ENCODE peak calls at places on chromosomes 11 and 22, in six cellular contexts. One of them, this sample, is unnamed.
A peak's percentile ranks its signal among the peaks of the same experiment; 100 is the strongest.

GRCh38 chr22:46848227-46848626 is 85.8 kb downstream of the TBC1D22A start:
- DNase-seq in activated CD8-positive, alpha-beta memory T cell treated with anti-CD3 and anti-CD28 coated beads for 4 hours: no peak
- DNase-seq in sciatic nerve: no peak
- DNase-seq in breast epithelium: no peak
- DNase-seq in stimulated activated CD4-positive, alpha-beta T cell treated with anti-CD3 and anti-CD28 coated beads, Interleukin-2, amount 100 ng/mL, for 24 hours: no peak
- DNase-seq in MCF 10A: no peak
- DNase-seq in this sample: no peak

GRCh38 chr22:23180301-23180892 is at the start of gene BCR:
- DNase-seq in activated CD8-positive, alpha-beta memory T cell treated with anti-CD3 and anti-CD28 coated beads for 4 hours: no peak
- DNase-seq in sciatic nerve: peak; percentile 84
- DNase-seq in breast epithelium: no peak
- DNase-seq in stimulated activated CD4-positive, alpha-beta T cell treated with anti-CD3 and anti-CD28 coated beads, Interleukin-2, amount 100 ng/mL, for 24 hours: peak; percentile 64
- DNase-seq in MCF 10A: peak; percentile 70
- DNase-seq in this sample: peak; percentile 60

GRCh38 chr11:68997995-68998348 is 15.1 kb downstream of the MRGPRF start:
- DNase-seq in activated CD8-positive, alpha-beta memory T cell treated with anti-CD3 and anti-CD28 coated beads for 4 hours: no peak
- DNase-seq in sciatic nerve: peak; percentile 12
- DNase-seq in breast epithelium: peak; percentile 17
- DNase-seq in stimulated activated CD4-positive, alpha-beta T cell treated with anti-CD3 and anti-CD28 coated beads, Interleukin-2, amount 100 ng/mL, for 24 hours: no peak
- DNase-seq in MCF 10A: no peak
- DNase-seq in this sample: no peak

GRCh38 chr22:22939537-22940368 is 52.1 kb downstream of the IGLL5 start:
- DNase-seq in activated CD8-positive, alpha-beta memory T cell treated with anti-CD3 and anti-CD28 coated beads for 4 hours: no peak
- DNase-seq in sciatic nerve: no peak
- DNase-seq in breast epithelium: no peak
- DNase-seq in stimulated activated CD4-positive, alpha-beta T cell treated with anti-CD3 and anti-CD28 coated beads, Interleukin-2, amount 100 ng/mL, for 24 hours: no peak
- DNase-seq in MCF 10A: no peak
- DNase-seq in this sample: no peak

GRCh38 chr11:133945087-133945974 is 11.4 kb downstream of the IGSF9B start:
- DNase-seq in activated CD8-positive, alpha-beta memory T cell treated with anti-CD3 and anti-CD28 coated beads for 4 hours: peak; percentile 79
- DNase-seq in sciatic nerve: no peak
- DNase-seq in breast epithelium: no peak
- DNase-seq in stimulated activated CD4-positive, alpha-beta T cell treated with anti-CD3 and anti-CD28 coated beads, Interleukin-2, amount 100 ng/mL, for 24 hours: peak; percentile 80
- DNase-seq in MCF 10A: peak; percentile 57
- DNase-seq in this sample: peak; percentile 87

GRCh38 chr11:27116684-27117083 is 76.1 kb downstream of the BBOX1 start:
- DNase-seq in activated CD8-positive, alpha-beta memory T cell treated with anti-CD3 and anti-CD28 coated beads for 4 hours: no peak
- DNase-seq in sciatic nerve: no peak
- DNase-seq in breast epithelium: no peak
- DNase-seq in stimulated activated CD4-positive, alpha-beta T cell treated with anti-CD3 and anti-CD28 coated beads, Interleukin-2, amount 100 ng/mL, for 24 hours: no peak
- DNase-seq in MCF 10A: peak; percentile 4
- DNase-seq in this sample: no peak

GRCh38 chr11:20154381-20154780 is 5.9 kb downstream of the DBX1 start:
- DNase-seq in activated CD8-positive, alpha-beta memory T cell treated with anti-CD3 and anti-CD28 coated beads for 4 hours: no peak
- DNase-seq in sciatic nerve: no peak
- DNase-seq in breast epithelium: no peak
- DNase-seq in stimulated activated CD4-positive, alpha-beta T cell treated with anti-CD3 and anti-CD28 coated beads, Interleukin-2, amount 100 ng/mL, for 24 hours: no peak
- DNase-seq in MCF 10A: peak; percentile 8
- DNase-seq in this sample: no peak

GRCh38 chr11:9808943-9809342 is 145.1 kb downstream of the SWAP70 start:
- DNase-seq in activated CD8-positive, alpha-beta memory T cell treated with anti-CD3 and anti-CD28 coated beads for 4 hours: no peak
- DNase-seq in sciatic nerve: no peak
- DNase-seq in breast epithelium: no peak
- DNase-seq in stimulated activated CD4-positive, alpha-beta T cell treated with anti-CD3 and anti-CD28 coated beads, Interleukin-2, amount 100 ng/mL, for 24 hours: no peak
- DNase-seq in MCF 10A: no peak
- DNase-seq in this sample: no peak

GRCh38 chr11:120068114-120068573 is 69.8 kb downstream of the TRIM29 start:
- DNase-seq in activated CD8-positive, alpha-beta memory T cell treated with anti-CD3 and anti-CD28 coated beads for 4 hours: no peak
- DNase-seq in sciatic nerve: no peak
- DNase-seq in breast epithelium: no peak
- DNase-seq in stimulated activated CD4-positive, alpha-beta T cell treated with anti-CD3 and anti-CD28 coated beads, Interleukin-2, amount 100 ng/mL, for 24 hours: no peak
- DNase-seq in MCF 10A: no peak
- DNase-seq in this sample: no peak

GRCh38 chr22:50535113-50535512 is 5.3 kb upstream of the TYMP start:
- DNase-seq in activated CD8-positive, alpha-beta memory T cell treated with anti-CD3 and anti-CD28 coated beads for 4 hours: no peak
- DNase-seq in sciatic nerve: no peak
- DNase-seq in breast epithelium: no peak
- DNase-seq in stimulated activated CD4-positive, alpha-beta T cell treated with anti-CD3 and anti-CD28 coated beads, Interleukin-2, amount 100 ng/mL, for 24 hours: no peak
- DNase-seq in MCF 10A: no peak
- DNase-seq in this sample: no peak

GRCh38 chr22:38927033-38927789 is 30.2 kb upstream of the APOBEC3A start:
- DNase-seq in activated CD8-positive, alpha-beta memory T cell treated with anti-CD3 and anti-CD28 coated beads for 4 hours: no peak
- DNase-seq in sciatic nerve: peak; percentile 82
- DNase-seq in breast epithelium: peak; percentile 65
- DNase-seq in stimulated activated CD4-positive, alpha-beta T cell treated with anti-CD3 and anti-CD28 coated beads, Interleukin-2, amount 100 ng/mL, for 24 hours: peak; percentile 58
- DNase-seq in MCF 10A: no peak
- DNase-seq in this sample: peak; percentile 76

GRCh38 chr11:57318178-57318577 is 6.6 kb downstream of the TNKS1BP1 start:
- DNase-seq in activated CD8-positive, alpha-beta memory T cell treated with anti-CD3 and anti-CD28 coated beads for 4 hours: no peak
- DNase-seq in sciatic nerve: no peak
- DNase-seq in breast epithelium: no peak
- DNase-seq in stimulated activated CD4-positive, alpha-beta T cell treated with anti-CD3 and anti-CD28 coated beads, Interleukin-2, amount 100 ng/mL, for 24 hours: no peak
- DNase-seq in MCF 10A: no peak
- DNase-seq in this sample: no peak

GRCh38 chr11:112318193-112318592 is 57.5 kb upstream of the PLET1 start:
- DNase-seq in activated CD8-positive, alpha-beta memory T cell treated with anti-CD3 and anti-CD28 coated beads for 4 hours: no peak
- DNase-seq in sciatic nerve: no peak
- DNase-seq in breast epithelium: no peak
- DNase-seq in stimulated activated CD4-positive, alpha-beta T cell treated with anti-CD3 and anti-CD28 coated beads, Interleukin-2, amount 100 ng/mL, for 24 hours: no peak
- DNase-seq in MCF 10A: peak; percentile 90
- DNase-seq in this sample: no peak

GRCh38 chr22:43471606-43472135 is 59.9 kb downstream of the MPPED1 start:
- DNase-seq in activated CD8-positive, alpha-beta memory T cell treated with anti-CD3 and anti-CD28 coated beads for 4 hours: no peak
- DNase-seq in sciatic nerve: no peak
- DNase-seq in breast epithelium: no peak
- DNase-seq in stimulated activated CD4-positive, alpha-beta T cell treated with anti-CD3 and anti-CD28 coated beads, Interleukin-2, amount 100 ng/mL, for 24 hours: no peak
- DNase-seq in MCF 10A: no peak
- DNase-seq in this sample: no peak